ENCODE peak calls at places on chromosomes 12 and 14, in ten cellular contexts. Q, C, X, M, A, F, L, P, S and Y are unnamed samples.

GRCh38 chr12:53131844-53132243 is 28.6 kb downstream of the SOAT2 start:
- DNase-seq in Q (no peak), C (no peak), X (no peak), M (no peak), A (no peak), F (no peak), L (no peak), P (no peak), S (no peak), Y (no peak)

GRCh38 chr12:1348606-1349005 is 245.8 kb downstream of the FBXL14 start:
- DNase-seq in Q (no peak), C (no peak), X (no peak), M (no peak), A (no peak), F (no peak), L (no peak), P (no peak), S (no peak), Y (no peak)

GRCh38 chr12:96501139-96501741 is 11.9 kb downstream of the CFAP54 start:
- DNase-seq in Q (no peak), C (peak; percentile 34), X (peak; percentile 84), M (peak; percentile 46), A (no peak), F (peak; percentile 69), L (peak; percentile 83), P (peak; percentile 32), S (peak; percentile 12), Y (peak; percentile 94)

GRCh38 chr12:31922341-31923062 is 36.7 kb upstream of the RESF1 start:
- DNase-seq in Q (no peak), C (no peak), X (peak; percentile 35), M (no peak), A (no peak), F (no peak), L (peak; percentile 47), P (no peak), S (no peak), Y (peak; percentile 21)

GRCh38 chr12:121620328-121620891 is 5.9 kb upstream of the ORAI1 start:
- DNase-seq in Q (no peak), C (no peak), X (no peak), M (no peak), A (no peak), F (no peak), L (peak; percentile 82), P (no peak), S (no peak), Y (no peak)

GRCh38 chr12:75656650-75657049 is 145.2 kb upstream of the KRR1 start:
- DNase-seq in Q (no peak), C (no peak), X (peak; percentile 76), M (no peak), A (no peak), F (peak; percentile 39), L (no peak), P (no peak), S (no peak), Y (no peak)

GRCh38 chr14:100504372-100505078 is 82.7 kb downstream of the BEGAIN start:
- DNase-seq in Q (no peak), C (no peak), X (peak; percentile 37), M (no peak), A (no peak), F (peak; percentile 26), L (no peak), P (no peak), S (no peak), Y (no peak)

GRCh38 chr12:54390668-54391551 is 6.4 kb upstream of the ZNF385A start:
- DNase-seq in Q (peak; percentile 66), C (no peak), X (no peak), M (peak; percentile 58), A (peak; percentile 62), F (no peak), L (peak; percentile 55), P (peak; percentile 40), S (no peak), Y (no peak)

GRCh38 chr12:22164101-22164500 is 118.1 kb downstream of the CMAS start:
- DNase-seq in Q (no peak), C (no peak), X (no peak), M (no peak), A (no peak), F (no peak), L (peak; percentile 26), P (no peak), S (no peak), Y (no peak)

DNA sequence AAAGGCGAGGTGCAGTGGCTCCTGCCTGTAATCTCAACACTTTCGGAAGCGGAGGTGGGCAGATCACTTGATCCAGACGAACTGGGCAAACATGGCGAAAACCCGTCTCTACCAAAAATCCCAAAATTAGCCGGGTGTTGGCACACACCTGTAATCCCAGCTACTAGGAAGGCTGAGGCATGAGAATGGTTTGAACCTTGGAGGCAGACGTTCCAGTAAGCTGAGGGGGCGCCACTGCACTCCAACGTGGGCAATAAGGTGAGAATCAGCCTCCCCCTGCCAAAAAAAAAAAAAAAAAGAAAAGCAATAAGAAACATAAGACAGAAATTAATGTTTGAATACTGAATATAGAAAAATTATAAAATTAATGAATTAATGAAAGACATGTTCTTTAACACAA is 928.7 kb downstream of the LRFN5 start:
- DNase-seq in Q (no peak), C (no peak), X (peak; percentile 21), M (no peak), A (no peak), F (no peak), L (no peak), P (no peak), S (no peak), Y (no peak)
- TF ChIP-seq POLR2A in Q (no peak), C (no peak), X (no peak), M (no peak), A (no peak), F (no peak), L (no peak), P (no peak), S (no peak), Y (no peak)

GRCh38 chr14:104280085-104280901 is 141.9 kb downstream of the KIF26A start:
- DNase-seq in Q (peak; percentile 42), C (peak; percentile 9), X (no peak), M (peak; percentile 19), A (no peak), F (no peak), L (no peak), P (peak; percentile 12), S (no peak), Y (no peak)

GRCh38 chr14:104280902-104281767 is 142.7 kb downstream of the KIF26A start:
- DNase-seq in Q (peak; percentile 44), C (peak; percentile 13), X (no peak), M (peak; percentile 17), A (peak; percentile 13), F (no peak), L (no peak), P (peak; percentile 14), S (no peak), Y (no peak)

GRCh38 chr14:104278214-104278534 is 139.8 kb downstream of the KIF26A start:
- DNase-seq in Q (no peak), C (no peak), X (no peak), M (peak; percentile 7), A (no peak), F (no peak), L (no peak), P (no peak), S (no peak), Y (no peak)

GRCh38 chr14:104277416-104278213 is 139.2 kb downstream of the KIF26A start:
- DNase-seq in Q (peak; percentile 31), C (no peak), X (no peak), M (peak; percentile 22), A (no peak), F (no peak), L (no peak), P (no peak), S (no peak), Y (no peak)

DNA sequence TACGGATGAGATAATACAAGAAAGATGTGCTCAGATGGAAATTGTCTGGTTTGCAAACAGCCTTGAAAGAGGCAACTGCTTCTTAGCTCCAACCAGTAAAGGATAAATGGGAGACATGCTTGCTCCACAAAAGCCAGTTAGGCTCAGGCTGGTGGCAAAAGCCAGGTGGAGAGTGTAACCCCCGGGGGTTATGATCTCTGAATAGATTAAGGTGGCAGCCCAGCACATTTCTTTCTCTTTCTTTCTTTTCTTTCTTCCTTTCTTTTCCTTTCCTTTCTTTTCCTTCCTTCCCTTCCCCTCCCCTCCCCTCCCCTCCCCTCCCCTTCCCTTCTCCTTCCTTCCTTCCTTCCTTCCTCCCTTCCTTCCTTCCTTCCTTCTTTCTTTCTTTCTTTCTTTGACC is 138.0 kb downstream of the KIF26A start:
- DNase-seq in Q (no peak), C (no peak), X (no peak), M (peak; percentile 4), A (no peak), F (no peak), L (no peak), P (no peak), S (no peak), Y (no peak)
- TF ChIP-seq POLR2A in Q (no peak), C (no peak), X (no peak), M (no peak), A (no peak), F (no peak), L (no peak), P (no peak), S (no peak), Y (no peak)

DNA sequence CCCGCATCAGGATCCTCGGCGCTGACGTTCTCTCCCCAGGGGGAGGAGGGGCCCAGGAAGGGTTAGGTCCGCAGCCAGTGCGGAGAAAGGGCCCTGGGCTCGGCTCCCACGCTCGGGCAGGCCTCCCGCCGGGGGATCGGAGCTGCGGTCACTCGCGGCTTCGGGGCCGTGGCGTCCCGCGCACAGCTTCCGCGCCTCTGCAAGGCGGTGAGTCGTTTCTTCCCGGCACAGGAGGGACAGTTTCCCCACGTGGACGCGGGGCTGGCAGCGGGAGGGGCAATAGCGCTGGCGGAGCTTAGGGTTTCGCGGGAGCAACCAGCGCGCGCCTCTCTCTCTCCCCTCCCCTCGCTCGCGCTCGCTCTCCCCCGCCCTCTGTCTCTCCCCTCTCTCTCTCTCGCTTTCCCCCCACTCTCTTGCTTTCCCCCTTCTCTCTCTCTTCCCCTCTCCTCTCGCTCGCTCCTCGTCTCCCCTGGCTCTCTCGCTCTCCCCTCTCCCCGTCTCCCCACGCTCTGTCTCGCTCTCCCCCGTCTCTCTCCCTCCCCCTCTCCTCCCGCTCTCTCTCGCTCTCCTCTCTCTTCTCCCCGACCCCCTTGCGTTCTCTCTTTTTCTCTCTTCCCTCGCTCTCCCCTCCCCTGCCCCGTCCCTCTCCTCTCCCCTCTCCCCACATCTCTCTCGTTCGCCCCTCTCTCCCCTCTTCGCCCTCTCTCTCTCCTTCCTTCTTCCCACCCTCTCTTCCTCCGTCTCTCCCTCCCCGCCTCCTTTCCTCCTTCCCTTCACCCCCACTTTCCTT is 12.8 kb upstream of the MAP3K9 start:
- DNase-seq in Q (peak; percentile 75), C (peak; percentile 64), X (peak; percentile 42), M (peak; percentile 56), A (peak; percentile 69), F (peak; percentile 40), L (peak; percentile 79), P (peak; percentile 64), S (no peak), Y (peak; percentile 15)
- TF ChIP-seq POLR2A in Q (peak; percentile 21), C (peak; percentile 40), X (no peak), M (no peak), A (peak; percentile 32), F (no peak), L (peak; percentile 51), P (peak; percentile 26), S (no peak), Y (no peak)

GRCh38 chr12:9719835-9720234 is 13.1 kb downstream of the CLECL1 start:
- DNase-seq in Q (no peak), C (no peak), X (no peak), M (no peak), A (no peak), F (no peak), L (no peak), P (no peak), S (no peak), Y (no peak)
- TF ChIP-seq POLR2A in Q (no peak), C (no peak), X (no peak), M (no peak), A (no peak), F (no peak), L (no peak), P (no peak), S (no peak), Y (no peak)

GRCh38 chr14:91336093-91336450 is 81.5 kb downstream of the CCDC88C start:
- DNase-seq in Q (no peak), C (no peak), X (no peak), M (no peak), A (no peak), F (no peak), L (no peak), P (no peak), S (no peak), Y (no peak)
- TF ChIP-seq POLR2A in Q (no peak), C (no peak), X (no peak), M (no peak), A (no peak), F (no peak), L (no peak), P (no peak), S (no peak), Y (no peak)